ENCODE peak calls at places on chromosomes 11 and 22, in nine cellular contexts. One of them, this sample, is unnamed.

GRCh38 chr11:122727101-122727929 is 71.8 kb downstream of the UBASH3B start:
- DNase-seq in body of pancreas: no peak
- DNase-seq in endodermal cell: no peak
- DNase-seq in transverse colon: peak; percentile 26
- DNase-seq in tibial artery: no peak
- DNase-seq in lower lobe of right lung: no peak
- DNase-seq in mesenchymal stem cell: peak; percentile 64
- DNase-seq in CD4-positive, CD25-positive, alpha-beta regulatory T cell: peak; percentile 82
- DNase-seq in pancreas: no peak
- DNase-seq in this sample: no peak

GRCh38 chr11:6621711-6622211 is 2.5 kb upstream of the TPP1 start:
- DNase-seq in body of pancreas: no peak
- DNase-seq in endodermal cell: no peak
- DNase-seq in transverse colon: no peak
- DNase-seq in tibial artery: no peak
- DNase-seq in lower lobe of right lung: no peak
- DNase-seq in mesenchymal stem cell: no peak
- DNase-seq in CD4-positive, CD25-positive, alpha-beta regulatory T cell: no peak
- DNase-seq in pancreas: no peak
- DNase-seq in this sample: no peak

GRCh38 chr11:62544521-62545436 is 1.8 kb downstream of the AHNAK start:
- DNase-seq in body of pancreas: no peak
- DNase-seq in endodermal cell: peak; percentile 65
- DNase-seq in transverse colon: peak; percentile 68
- DNase-seq in tibial artery: no peak
- DNase-seq in lower lobe of right lung: no peak
- DNase-seq in mesenchymal stem cell: peak; percentile 40
- DNase-seq in CD4-positive, CD25-positive, alpha-beta regulatory T cell: peak; percentile 48
- DNase-seq in pancreas: no peak
- DNase-seq in this sample: no peak

GRCh38 chr11:120061761-120062560 is 76.0 kb downstream of the TRIM29 start:
- DNase-seq in body of pancreas: no peak
- DNase-seq in endodermal cell: peak; percentile 75
- DNase-seq in transverse colon: no peak
- DNase-seq in tibial artery: no peak
- DNase-seq in lower lobe of right lung: no peak
- DNase-seq in mesenchymal stem cell: no peak
- DNase-seq in CD4-positive, CD25-positive, alpha-beta regulatory T cell: no peak
- DNase-seq in pancreas: no peak
- DNase-seq in this sample: peak; percentile 72

GRCh38 chr11:72263363-72263762 is 19.4 kb upstream of the PHOX2A start:
- DNase-seq in body of pancreas: no peak
- DNase-seq in endodermal cell: no peak
- DNase-seq in transverse colon: no peak
- DNase-seq in tibial artery: no peak
- DNase-seq in lower lobe of right lung: no peak
- DNase-seq in mesenchymal stem cell: no peak
- DNase-seq in CD4-positive, CD25-positive, alpha-beta regulatory T cell: no peak
- DNase-seq in pancreas: no peak
- DNase-seq in this sample: no peak

GRCh38 chr11:125201525-125202121 is 37.1 kb downstream of the PKNOX2 start:
- DNase-seq in body of pancreas: peak; percentile 88
- DNase-seq in endodermal cell: no peak
- DNase-seq in transverse colon: no peak
- DNase-seq in tibial artery: no peak
- DNase-seq in lower lobe of right lung: no peak
- DNase-seq in mesenchymal stem cell: no peak
- DNase-seq in CD4-positive, CD25-positive, alpha-beta regulatory T cell: no peak
- DNase-seq in pancreas: peak; percentile 76
- DNase-seq in this sample: no peak

GRCh38 chr11:70504246-70505020 is 106.1 kb downstream of the CTTN start:
- DNase-seq in body of pancreas: no peak
- DNase-seq in endodermal cell: no peak
- DNase-seq in transverse colon: no peak
- DNase-seq in tibial artery: no peak
- DNase-seq in lower lobe of right lung: peak; percentile 20
- DNase-seq in mesenchymal stem cell: no peak
- DNase-seq in CD4-positive, CD25-positive, alpha-beta regulatory T cell: no peak
- DNase-seq in pancreas: peak; percentile 30
- DNase-seq in this sample: no peak

GRCh38 chr11:122271167-122271566 is 155.2 kb upstream of the BLID start:
- DNase-seq in body of pancreas: peak; percentile 84
- DNase-seq in endodermal cell: no peak
- DNase-seq in transverse colon: no peak
- DNase-seq in tibial artery: no peak
- DNase-seq in lower lobe of right lung: no peak
- DNase-seq in mesenchymal stem cell: no peak
- DNase-seq in CD4-positive, CD25-positive, alpha-beta regulatory T cell: no peak
- DNase-seq in pancreas: peak; percentile 68
- DNase-seq in this sample: no peak

GRCh38 chr11:134500621-134501020 is 88.6 kb upstream of the B3GAT1 start:
- DNase-seq in body of pancreas: no peak
- DNase-seq in endodermal cell: peak; percentile 22
- DNase-seq in transverse colon: no peak
- DNase-seq in tibial artery: peak; percentile 32
- DNase-seq in lower lobe of right lung: no peak
- DNase-seq in mesenchymal stem cell: no peak
- DNase-seq in CD4-positive, CD25-positive, alpha-beta regulatory T cell: no peak
- DNase-seq in pancreas: no peak
- DNase-seq in this sample: no peak

GRCh38 chr22:35846804-35847203 is 129.1 kb downstream of the APOL5 start:
- DNase-seq in body of pancreas: no peak
- DNase-seq in endodermal cell: no peak
- DNase-seq in transverse colon: no peak
- DNase-seq in tibial artery: no peak
- DNase-seq in lower lobe of right lung: no peak
- DNase-seq in mesenchymal stem cell: no peak
- DNase-seq in CD4-positive, CD25-positive, alpha-beta regulatory T cell: no peak
- DNase-seq in pancreas: no peak
- DNase-seq in this sample: no peak

GRCh38 chr11:90426442-90426841 is 203.6 kb upstream of the CHORDC1 start:
- DNase-seq in body of pancreas: no peak
- DNase-seq in endodermal cell: no peak
- DNase-seq in transverse colon: no peak
- DNase-seq in tibial artery: no peak
- DNase-seq in lower lobe of right lung: no peak
- DNase-seq in mesenchymal stem cell: no peak
- DNase-seq in CD4-positive, CD25-positive, alpha-beta regulatory T cell: no peak
- DNase-seq in pancreas: no peak
- DNase-seq in this sample: no peak

GRCh38 chr11:94791216-94791889 is 23.2 kb downstream of the AMOTL1 start:
- DNase-seq in body of pancreas: no peak
- DNase-seq in endodermal cell: no peak
- DNase-seq in transverse colon: no peak
- DNase-seq in tibial artery: no peak
- DNase-seq in lower lobe of right lung: no peak
- DNase-seq in mesenchymal stem cell: no peak
- DNase-seq in CD4-positive, CD25-positive, alpha-beta regulatory T cell: no peak
- DNase-seq in pancreas: no peak
- DNase-seq in this sample: no peak

GRCh38 chr22:46971141-46971775 is 208.8 kb downstream of the TBC1D22A start:
- DNase-seq in body of pancreas: peak; percentile 70
- DNase-seq in endodermal cell: peak; percentile 51
- DNase-seq in transverse colon: no peak
- DNase-seq in tibial artery: no peak
- DNase-seq in lower lobe of right lung: no peak
- DNase-seq in mesenchymal stem cell: peak; percentile 81
- DNase-seq in CD4-positive, CD25-positive, alpha-beta regulatory T cell: no peak
- DNase-seq in pancreas: peak; percentile 75
- DNase-seq in this sample: no peak

DNA sequence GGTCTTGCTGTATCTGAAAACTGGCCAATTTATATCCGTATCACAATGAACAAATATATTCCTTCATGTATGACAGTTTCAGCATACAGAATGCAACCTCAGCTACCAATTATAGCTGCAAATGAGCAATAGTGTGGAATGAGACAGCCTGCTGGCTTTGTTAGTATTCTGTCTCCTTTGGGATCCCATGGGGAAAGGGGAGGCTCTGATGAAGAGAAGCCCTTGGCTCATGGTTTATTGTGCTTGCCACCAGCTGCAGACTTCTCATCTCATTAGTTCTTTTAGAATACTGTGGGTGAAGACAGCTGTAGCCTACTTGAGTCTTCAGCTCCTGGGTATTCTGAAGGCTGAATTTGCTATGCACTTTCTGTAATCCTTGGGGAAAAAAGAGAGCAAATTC is 42.4 kb downstream of the PITPNB start:
- DNase-seq in body of pancreas: no peak
- DNase-seq in endodermal cell: no peak
- DNase-seq in transverse colon: no peak
- DNase-seq in tibial artery: no peak
- DNase-seq in lower lobe of right lung: no peak
- DNase-seq in mesenchymal stem cell: peak; percentile 44
- DNase-seq in CD4-positive, CD25-positive, alpha-beta regulatory T cell: no peak
- DNase-seq in pancreas: no peak
- DNase-seq in this sample: no peak
- H3K36me3 ChIP-seq in body of pancreas: peaks cover 12% of the 10 kb centered on the region
- H3K36me3 ChIP-seq in endodermal cell: peaks cover 32% of the 10 kb centered on the region
- H3K36me3 ChIP-seq in transverse colon: no peaks in the 10 kb centered on the region
- H3K36me3 ChIP-seq in tibial artery: peaks cover 10% of the 10 kb centered on the region
- H3K36me3 ChIP-seq in lower lobe of right lung: peaks cover 26% of the 10 kb centered on the region
- H3K36me3 ChIP-seq in mesenchymal stem cell: peaks cover 25% of the 10 kb centered on the region
- H3K36me3 ChIP-seq in CD4-positive, CD25-positive, alpha-beta regulatory T cell: peaks cover 18% of the 10 kb centered on the region
- H3K36me3 ChIP-seq in pancreas: no peaks in the 10 kb centered on the region
- H3K36me3 ChIP-seq in this sample: peaks cover 1% of the 10 kb centered on the region

GRCh38 chr11:47185305-47186075 is 744 bp downstream of the PACSIN3 start:
- DNase-seq in body of pancreas: peak; percentile 79
- DNase-seq in endodermal cell: peak; percentile 95
- DNase-seq in transverse colon: peak; percentile 39
- DNase-seq in tibial artery: peak; percentile 90
- DNase-seq in lower lobe of right lung: peak; percentile 84
- DNase-seq in mesenchymal stem cell: peak; percentile 67
- DNase-seq in CD4-positive, CD25-positive, alpha-beta regulatory T cell: no peak
- DNase-seq in pancreas: peak; percentile 73
- DNase-seq in this sample: peak; percentile 68

GRCh38 chr11:47188262-47188661 is 2.0 kb upstream of the PACSIN3 start:
- DNase-seq in body of pancreas: no peak
- DNase-seq in endodermal cell: no peak
- DNase-seq in transverse colon: no peak
- DNase-seq in tibial artery: no peak
- DNase-seq in lower lobe of right lung: no peak
- DNase-seq in mesenchymal stem cell: no peak
- DNase-seq in CD4-positive, CD25-positive, alpha-beta regulatory T cell: no peak
- DNase-seq in pancreas: no peak
- DNase-seq in this sample: no peak

GRCh38 chr11:47186076-47186936 is at the start of gene PACSIN3:
- DNase-seq in body of pancreas: peak; percentile 72
- DNase-seq in endodermal cell: peak; percentile 87
- DNase-seq in transverse colon: peak; percentile 61
- DNase-seq in tibial artery: peak; percentile 78
- DNase-seq in lower lobe of right lung: peak; percentile 70
- DNase-seq in mesenchymal stem cell: peak; percentile 71
- DNase-seq in CD4-positive, CD25-positive, alpha-beta regulatory T cell: peak; percentile 33
- DNase-seq in pancreas: peak; percentile 85
- DNase-seq in this sample: peak; percentile 79

GRCh38 chr11:47187723-47188122 is 1.5 kb upstream of the PACSIN3 start:
- DNase-seq in body of pancreas: no peak
- DNase-seq in endodermal cell: no peak
- DNase-seq in transverse colon: no peak
- DNase-seq in tibial artery: no peak
- DNase-seq in lower lobe of right lung: no peak
- DNase-seq in mesenchymal stem cell: no peak
- DNase-seq in CD4-positive, CD25-positive, alpha-beta regulatory T cell: no peak
- DNase-seq in pancreas: no peak
- DNase-seq in this sample: peak; percentile 52

DNA sequence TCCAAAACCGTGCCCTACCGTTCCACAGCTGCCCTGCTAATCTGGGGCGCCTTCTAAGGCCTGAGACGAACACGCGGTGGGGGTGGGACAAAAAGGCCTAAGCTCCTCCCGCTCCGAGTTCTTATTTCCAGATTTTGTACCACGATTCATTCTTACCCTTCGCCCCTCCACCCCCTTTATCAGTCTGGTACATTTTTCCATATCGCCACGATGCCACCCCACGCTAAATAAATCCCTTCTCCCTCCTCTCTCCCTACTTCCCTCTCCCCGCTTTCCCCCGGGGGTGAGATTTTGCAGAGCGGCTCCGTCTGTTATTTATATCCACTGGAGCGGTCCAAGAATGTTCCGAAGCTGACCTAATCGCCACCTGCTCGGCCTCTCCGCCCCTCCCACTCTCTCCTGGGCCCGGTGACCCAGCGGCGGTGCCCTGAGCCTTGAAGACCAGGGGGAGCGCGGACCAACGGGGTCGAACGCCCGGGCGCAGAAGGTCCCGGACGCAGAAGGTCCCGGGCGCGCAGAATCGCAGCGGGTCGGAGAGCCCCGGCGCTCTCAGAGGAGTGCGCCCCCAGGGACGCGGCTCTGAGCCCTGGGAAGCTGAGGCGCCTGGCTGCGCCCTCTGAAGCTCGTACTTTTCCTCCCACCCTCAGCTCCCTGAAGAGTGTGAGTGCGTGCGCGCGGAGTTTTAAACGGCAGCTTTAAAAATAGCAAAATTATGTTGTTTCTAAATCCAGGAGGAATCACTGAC is 875 bp upstream of the PACSIN3 start:
- DNase-seq in body of pancreas: peak; percentile 81
- DNase-seq in endodermal cell: peak; percentile 82
- DNase-seq in transverse colon: peak; percentile 51
- DNase-seq in tibial artery: peak; percentile 91
- DNase-seq in lower lobe of right lung: peak; percentile 67
- DNase-seq in mesenchymal stem cell: peak; percentile 74
- DNase-seq in CD4-positive, CD25-positive, alpha-beta regulatory T cell: peak; percentile 72
- DNase-seq in pancreas: peak; percentile 69
- DNase-seq in this sample: peak; percentile 78
- H3K36me3 ChIP-seq in body of pancreas: no peaks in the 10 kb centered on the region
- H3K36me3 ChIP-seq in endodermal cell: no peaks in the 10 kb centered on the region
- H3K36me3 ChIP-seq in transverse colon: no peaks in the 10 kb centered on the region
- H3K36me3 ChIP-seq in tibial artery: peaks cover 9% of the 10 kb centered on the region
- H3K36me3 ChIP-seq in lower lobe of right lung: no peaks in the 10 kb centered on the region
- H3K36me3 ChIP-seq in mesenchymal stem cell: no peaks in the 10 kb centered on the region
- H3K36me3 ChIP-seq in CD4-positive, CD25-positive, alpha-beta regulatory T cell: no peaks in the 10 kb centered on the region
- H3K36me3 ChIP-seq in pancreas: no peaks in the 10 kb centered on the region
- H3K36me3 ChIP-seq in this sample: no peaks in the 10 kb centered on the region

GRCh38 chr11:43384393-43384792 is 25.7 kb downstream of the TTC17 start:
- DNase-seq in body of pancreas: no peak
- DNase-seq in endodermal cell: no peak
- DNase-seq in transverse colon: no peak
- DNase-seq in tibial artery: no peak
- DNase-seq in lower lobe of right lung: no peak
- DNase-seq in mesenchymal stem cell: no peak
- DNase-seq in CD4-positive, CD25-positive, alpha-beta regulatory T cell: no peak
- DNase-seq in pancreas: no peak
- DNase-seq in this sample: no peak
- H3K36me3 ChIP-seq in body of pancreas: no peaks in the 10 kb centered on the region
- H3K36me3 ChIP-seq in endodermal cell: peaks cover 61% of the 10 kb centered on the region
- H3K36me3 ChIP-seq in transverse colon: no peaks in the 10 kb centered on the region
- H3K36me3 ChIP-seq in tibial artery: peaks cover 34% of the 10 kb centered on the region
- H3K36me3 ChIP-seq in lower lobe of right lung: peaks cover 36% of the 10 kb centered on the region
- H3K36me3 ChIP-seq in mesenchymal stem cell: peaks cover 63% of the 10 kb centered on the region
- H3K36me3 ChIP-seq in CD4-positive, CD25-positive, alpha-beta regulatory T cell: peaks cover 34% of the 10 kb centered on the region
- H3K36me3 ChIP-seq in pancreas: peaks cover under 1% of the 10 kb centered on the region
- H3K36me3 ChIP-seq in this sample: no peaks in the 10 kb centered on the region

DNA sequence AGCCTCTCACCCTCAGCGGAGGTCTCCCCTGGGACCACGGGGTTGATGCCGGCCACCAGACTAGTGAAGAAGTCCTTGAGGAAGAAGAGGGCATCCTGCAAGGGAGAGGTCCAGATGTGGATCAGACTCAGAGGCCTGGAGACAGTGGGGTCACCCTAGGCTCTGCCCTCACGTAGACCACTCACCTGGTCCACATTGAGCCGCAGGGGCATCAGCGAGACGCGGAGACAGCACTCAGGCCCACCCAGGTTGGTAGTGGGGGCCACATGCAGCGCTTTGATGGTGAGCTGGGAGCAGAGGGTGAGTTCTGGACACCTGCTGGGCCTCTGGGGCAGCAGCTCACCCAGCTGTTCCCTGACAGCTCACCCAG is 18.9 kb downstream of the ATG2A start:
- DNase-seq in body of pancreas: no peak
- DNase-seq in endodermal cell: no peak
- DNase-seq in transverse colon: no peak
- DNase-seq in tibial artery: no peak
- DNase-seq in lower lobe of right lung: no peak
- DNase-seq in mesenchymal stem cell: no peak
- DNase-seq in CD4-positive, CD25-positive, alpha-beta regulatory T cell: no peak
- DNase-seq in pancreas: no peak
- DNase-seq in this sample: no peak
- H3K36me3 ChIP-seq in body of pancreas: peaks cover 23% of the 10 kb centered on the region
- H3K36me3 ChIP-seq in endodermal cell: no peaks in the 10 kb centered on the region
- H3K36me3 ChIP-seq in transverse colon: no peaks in the 10 kb centered on the region
- H3K36me3 ChIP-seq in tibial artery: peaks cover 87% of the 10 kb centered on the region
- H3K36me3 ChIP-seq in lower lobe of right lung: peaks cover 80% of the 10 kb centered on the region
- H3K36me3 ChIP-seq in mesenchymal stem cell: peaks cover 76% of the 10 kb centered on the region
- H3K36me3 ChIP-seq in CD4-positive, CD25-positive, alpha-beta regulatory T cell: peaks cover 31% of the 10 kb centered on the region
- H3K36me3 ChIP-seq in pancreas: peaks cover 29% of the 10 kb centered on the region
- H3K36me3 ChIP-seq in this sample: no peaks in the 10 kb centered on the region

This sample was measured in Caco-2.